ENCODE peak calls at places on chromosomes 7 and 10, in seven cellular contexts. H is naive thymus-derived CD4-positive, alpha-beta T cell; E is Peyer's patch; V is PC-3; R is CD8-positive, alpha-beta memory T cell; K is GM23248; G is dorsolateral prefrontal cortex. B is an unnamed sample.

GRCh38 chr10:52775132-52775647 is 2.6 kb upstream of the MBL2 start:
- DNase-seq in H (no peak), E (no peak), V (no peak), R (no peak), K (no peak), G (no peak), B (no peak)

GRCh38 chr7:113825832-113826231 is 93.0 kb downstream of the PPP1R3A start:
- DNase-seq in H (no peak), E (no peak), V (no peak), R (no peak), K (no peak), G (no peak), B (no peak)

GRCh38 chr7:15042285-15042684 is 139.7 kb upstream of the DGKB start:
- DNase-seq in H (no peak), E (no peak), V (no peak), R (no peak), K (no peak), G (no peak), B (no peak)

GRCh38 chr10:78597791-78598555 is 470.8 kb upstream of the ZMIZ1 start:
- DNase-seq in H (no peak), E (no peak), V (no peak), R (no peak), K (no peak), G (no peak), B (no peak)

GRCh38 chr7:123797673-123798526 is 47.1 kb upstream of the HYAL4 start:
- DNase-seq in H (peak; percentile 10), E (no peak), V (peak; percentile 94), R (peak; percentile 2), K (peak; percentile 61), G (no peak), B (no peak)

GRCh38 chr7:67392596-67393438 is 396.2 kb downstream of the TYW1 start:
- DNase-seq in H (no peak), E (no peak), V (peak; percentile 7), R (no peak), K (no peak), G (no peak), B (no peak)

GRCh38 chr10:18350340-18350739 is 210.1 kb downstream of the CACNB2 start:
- DNase-seq in H (no peak), E (no peak), V (no peak), R (no peak), K (no peak), G (no peak), B (no peak)

GRCh38 chr7:4109481-4110110 is 572.5 kb upstream of the FOXK1 start:
- DNase-seq in H (no peak), E (no peak), V (no peak), R (no peak), K (no peak), G (peak; percentile 16), B (no peak)

GRCh38 chr7:97107192-97107800 is 10.2 kb upstream of the SDHAF3 start:
- DNase-seq in H (no peak), E (no peak), V (no peak), R (no peak), K (peak; percentile 18), G (no peak), B (no peak)

GRCh38 chr7:31056775-31057346 is 4.8 kb downstream of the ADCYAP1R1 start:
- DNase-seq in H (no peak), E (no peak), V (peak; percentile 3), R (no peak), K (no peak), G (no peak), B (no peak)

GRCh38 chr7:28629216-28629848 is 217.0 kb downstream of the CREB5 start:
- DNase-seq in H (no peak), E (peak; percentile 54), V (peak; percentile 11), R (no peak), K (peak; percentile 91), G (no peak), B (no peak)

GRCh38 chr7:46486264-46487206 is 565.5 kb upstream of the IGFBP3 start:
- DNase-seq in H (no peak), E (peak; percentile 78), V (peak; percentile 80), R (no peak), K (peak; percentile 96), G (no peak), B (no peak)

GRCh38 chr7:154867068-154867467 is 135.9 kb downstream of the PAXIP1 start:
- DNase-seq in H (no peak), E (peak; percentile 19), V (no peak), R (no peak), K (no peak), G (no peak), B (no peak)

GRCh38 chr7:158587425-158588084 is at the start of gene PTPRN2:
- DNase-seq in H (peak; percentile 33), E (peak; percentile 61), V (peak; percentile 41), R (peak; percentile 35), K (peak; percentile 84), G (no peak), B (peak; percentile 38)

GRCh38 chr7:1260236-1260635 is 27.6 kb downstream of the UNCX start:
- DNase-seq in H (no peak), E (no peak), V (no peak), R (no peak), K (no peak), G (no peak), B (no peak)

GRCh38 chr7:99290980-99291607 is 18.5 kb downstream of the MYH16 start:
- DNase-seq in H (no peak), E (no peak), V (no peak), R (no peak), K (no peak), G (no peak), B (no peak)

GRCh38 chr7:30231271-30231670 is 53.1 kb upstream of the ZNRF2 start:
- DNase-seq in H (no peak), E (no peak), V (no peak), R (no peak), K (no peak), G (no peak), B (no peak)

DNA sequence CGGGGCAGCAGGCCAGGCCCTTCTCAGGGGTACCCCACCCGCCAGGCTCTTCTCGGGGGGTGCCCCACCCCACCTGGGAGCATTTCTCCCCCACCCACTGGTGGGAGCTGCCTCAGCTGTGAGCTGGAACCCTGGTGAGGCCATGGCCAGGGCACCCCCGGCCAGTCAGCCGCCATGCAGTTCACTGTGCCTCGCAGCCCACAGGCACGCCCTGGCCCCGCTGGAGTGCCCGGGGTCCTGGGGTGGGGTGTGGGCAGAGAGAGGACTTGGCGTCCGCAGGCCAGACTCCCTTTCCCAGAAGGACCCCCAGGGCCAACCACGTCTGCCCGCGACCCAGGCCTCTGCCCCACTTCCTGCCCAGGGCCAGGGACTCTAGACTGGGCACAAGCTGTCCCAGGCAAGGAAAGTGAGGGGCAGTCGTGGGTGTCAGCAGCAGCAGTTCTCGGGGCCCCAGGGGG is 13.1 kb downstream of the DPYSL4 start:
- DNase-seq in H (no peak), E (no peak), V (no peak), R (no peak), K (no peak), G (no peak), B (no peak)
- H3K27ac ChIP-seq in H (no peak overlapping the region), E (no peak overlapping the region), V (no peak overlapping the region), R (no peak overlapping the region), K (no peak overlapping the region), G (no peak overlapping the region), B (no peak overlapping the region)

DNA sequence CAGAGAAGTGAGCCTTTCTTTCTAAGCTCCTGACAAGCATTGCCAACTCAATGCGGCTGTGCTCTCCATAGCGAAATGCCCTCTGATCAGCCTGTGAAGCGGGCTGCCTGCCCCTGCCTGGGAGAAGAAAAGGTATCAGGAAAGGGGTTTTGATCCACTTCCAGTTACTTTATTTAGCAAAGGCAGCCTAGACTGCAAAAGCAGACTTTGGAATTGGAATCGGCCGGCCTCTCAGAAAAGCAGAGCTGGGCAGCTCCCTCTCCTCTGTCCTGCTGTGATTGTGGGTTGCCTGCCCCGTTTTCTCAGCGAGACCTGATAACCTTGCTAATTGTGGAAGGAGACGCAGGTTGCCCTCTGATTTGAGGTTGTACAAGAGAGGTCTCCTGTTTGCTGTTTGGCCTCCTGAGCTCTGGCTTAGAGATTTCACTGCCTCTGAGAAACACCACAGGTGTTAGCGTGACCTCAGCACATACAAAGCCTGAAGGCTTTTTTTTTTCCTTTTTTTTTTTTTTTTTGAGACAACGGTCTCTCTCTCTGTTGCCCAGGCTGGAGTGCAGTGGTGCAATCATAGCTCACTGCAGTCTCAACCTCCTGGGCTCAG is 53.9 kb upstream of the SH2B2 start:
- DNase-seq in H (no peak), E (no peak), V (no peak), R (no peak), K (no peak), G (no peak), B (no peak)
- H3K4me3 ChIP-seq in H (no peak overlapping the region), E (no peak overlapping the region), V (no peak overlapping the region), R (no peak overlapping the region), K (no peak overlapping the region), G (no peak overlapping the region), B (no peak overlapping the region)

GRCh38 chr10:112984756-112985155 is 34.7 kb downstream of the TCF7L2 start:
- DNase-seq in H (no peak), E (no peak), V (no peak), R (no peak), K (no peak), G (no peak), B (no peak)
- H3K27ac ChIP-seq in H (no peak overlapping the region), E (no peak overlapping the region), V (no peak overlapping the region), R (no peak overlapping the region), K (no peak overlapping the region), G (no peak overlapping the region), B (no peak overlapping the region)

DNA sequence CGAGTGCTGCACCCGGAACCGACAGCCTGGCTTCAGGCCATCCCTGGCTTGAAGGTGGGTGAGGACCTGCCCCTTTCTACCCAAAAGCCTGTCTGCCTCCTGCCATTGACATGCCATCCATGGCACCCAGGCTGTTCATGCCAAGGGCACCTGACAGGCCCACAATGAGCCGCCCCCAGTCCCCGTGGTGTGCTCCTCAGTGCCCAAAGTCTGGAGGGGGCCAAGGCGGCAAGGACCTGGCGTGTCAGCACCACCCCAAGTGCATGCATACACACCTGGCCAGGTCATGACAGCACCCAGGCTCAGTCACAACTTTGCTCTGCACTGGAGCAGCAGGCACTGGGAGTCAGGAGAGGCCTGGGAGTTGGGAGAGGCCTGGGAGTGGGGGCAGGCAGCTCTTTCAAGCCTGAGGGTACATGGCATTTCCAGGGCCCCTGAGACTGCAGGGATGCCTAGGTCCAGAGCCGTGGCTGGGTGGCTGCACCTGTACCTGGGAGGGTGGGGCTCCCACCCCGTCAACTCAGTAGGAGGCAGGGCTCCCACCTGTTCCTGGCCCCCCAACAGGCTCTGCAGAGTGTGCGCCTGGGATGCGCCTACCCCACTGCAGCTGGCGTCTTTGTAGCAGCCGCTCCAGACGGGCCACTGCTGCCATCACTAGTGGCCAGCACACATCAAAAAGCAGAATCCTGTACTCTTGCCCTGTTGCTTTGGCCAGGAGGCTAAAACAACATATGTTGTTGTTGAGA is 71.7 kb downstream of the ZNF467 start:
- DNase-seq in H (no peak), E (no peak), V (no peak), R (no peak), K (no peak), G (no peak), B (no peak)
- H3K4me3 ChIP-seq in H (no peak overlapping the region), E (no peak overlapping the region), V (no peak overlapping the region), R (no peak overlapping the region), K (no peak overlapping the region), G (no peak overlapping the region), B (no peak overlapping the region)

DNA sequence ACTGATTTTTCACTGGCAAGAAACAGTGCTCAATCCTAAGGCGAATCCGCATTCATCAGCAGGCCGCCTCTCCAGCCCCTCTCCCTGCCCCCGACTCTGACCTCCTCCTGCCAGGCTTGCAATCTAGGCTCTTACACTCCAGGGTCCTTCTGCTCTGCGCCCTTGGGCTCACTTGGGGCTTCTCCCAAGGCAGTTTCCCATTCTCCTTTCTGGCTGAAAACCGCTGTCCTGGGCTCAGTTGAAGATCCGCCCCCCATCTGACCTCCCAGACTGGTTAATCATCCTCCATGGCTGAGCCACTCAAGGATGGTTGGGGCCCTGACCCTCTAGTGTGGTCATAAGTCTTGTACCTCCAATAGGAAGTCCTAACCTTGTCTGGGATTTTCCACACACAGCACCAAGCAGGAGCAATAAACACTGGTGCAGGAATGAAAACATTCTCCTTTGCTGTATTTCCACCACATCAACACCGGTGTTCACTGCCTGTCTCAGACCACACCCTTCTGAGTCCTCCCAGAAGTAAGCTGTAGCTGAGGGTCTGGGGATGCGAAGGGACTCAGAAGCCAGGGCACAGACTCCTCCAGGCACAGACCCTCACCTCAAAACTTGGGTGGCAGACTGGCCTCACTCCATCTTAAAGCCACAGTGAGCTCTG is 42.4 kb downstream of the TNS3 start:
- DNase-seq in H (no peak), E (no peak), V (no peak), R (no peak), K (peak; percentile 66), G (no peak), B (no peak)
- H3K27ac ChIP-seq in H (no peak overlapping the region), E (peak overlapping the region; percentile 27), V (peak overlapping the region; percentile 35), R (no peak overlapping the region), K (peak overlapping the region; percentile 21), G (no peak overlapping the region), B (no peak overlapping the region)